ENCODE peak calls at places on chromosome 13, in six cellular contexts. One of them, this sample, is unnamed.

GRCh38 chr13:113455384-113455783 is 2.1 kb upstream of the ADPRHL1 start:
- DNase-seq in RPMI7951: no peak
- DNase-seq in stimulated activated CD4-positive, alpha-beta T cell treated with anti-CD3 and anti-CD28 coated beads, Interleukin-1b, Interleukin-23, amount 100 ng/mL, for 1 hour: no peak
- DNase-seq in foreskin fibroblast: no peak
- DNase-seq in heart left ventricle: no peak
- DNase-seq in HEK293T: no peak
- DNase-seq in this sample: no peak

GRCh38 chr13:24053505-24054251 is 106.8 kb upstream of the SPATA13 start:
- DNase-seq in RPMI7951: peak
- DNase-seq in stimulated activated CD4-positive, alpha-beta T cell treated with anti-CD3 and anti-CD28 coated beads, Interleukin-1b, Interleukin-23, amount 100 ng/mL, for 1 hour: peak
- DNase-seq in foreskin fibroblast: peak
- DNase-seq in heart left ventricle: peak
- DNase-seq in HEK293T: peak
- DNase-seq in this sample: peak

GRCh38 chr13:41547253-41548000 is 90.1 kb downstream of the RGCC start:
- DNase-seq in RPMI7951: peak
- DNase-seq in stimulated activated CD4-positive, alpha-beta T cell treated with anti-CD3 and anti-CD28 coated beads, Interleukin-1b, Interleukin-23, amount 100 ng/mL, for 1 hour: no peak
- DNase-seq in foreskin fibroblast: peak
- DNase-seq in heart left ventricle: peak
- DNase-seq in HEK293T: no peak
- DNase-seq in this sample: no peak

GRCh38 chr13:44437356-44438233 is 64.0 kb downstream of the SERP2 start:
- DNase-seq in RPMI7951: peak
- DNase-seq in stimulated activated CD4-positive, alpha-beta T cell treated with anti-CD3 and anti-CD28 coated beads, Interleukin-1b, Interleukin-23, amount 100 ng/mL, for 1 hour: no peak
- DNase-seq in foreskin fibroblast: peak
- DNase-seq in heart left ventricle: no peak
- DNase-seq in HEK293T: no peak
- DNase-seq in this sample: no peak

GRCh38 chr13:106152047-106152446 is 383.4 kb downstream of the EFNB2 start:
- DNase-seq in RPMI7951: no peak
- DNase-seq in stimulated activated CD4-positive, alpha-beta T cell treated with anti-CD3 and anti-CD28 coated beads, Interleukin-1b, Interleukin-23, amount 100 ng/mL, for 1 hour: no peak
- DNase-seq in foreskin fibroblast: no peak
- DNase-seq in heart left ventricle: no peak
- DNase-seq in HEK293T: no peak
- DNase-seq in this sample: no peak

GRCh38 chr13:66835040-66835628 is 395.0 kb downstream of the PCDH9 start:
- DNase-seq in RPMI7951: no peak
- DNase-seq in stimulated activated CD4-positive, alpha-beta T cell treated with anti-CD3 and anti-CD28 coated beads, Interleukin-1b, Interleukin-23, amount 100 ng/mL, for 1 hour: no peak
- DNase-seq in foreskin fibroblast: no peak
- DNase-seq in heart left ventricle: peak
- DNase-seq in HEK293T: peak
- DNase-seq in this sample: peak

GRCh38 chr13:107886118-107886517 is 329.2 kb downstream of the LIG4 start:
- DNase-seq in RPMI7951: no peak
- DNase-seq in stimulated activated CD4-positive, alpha-beta T cell treated with anti-CD3 and anti-CD28 coated beads, Interleukin-1b, Interleukin-23, amount 100 ng/mL, for 1 hour: no peak
- DNase-seq in foreskin fibroblast: no peak
- DNase-seq in heart left ventricle: no peak
- DNase-seq in HEK293T: no peak
- DNase-seq in this sample: no peak

GRCh38 chr13:106063591-106064308 is 471.7 kb downstream of the EFNB2 start:
- DNase-seq in RPMI7951: peak
- DNase-seq in stimulated activated CD4-positive, alpha-beta T cell treated with anti-CD3 and anti-CD28 coated beads, Interleukin-1b, Interleukin-23, amount 100 ng/mL, for 1 hour: no peak
- DNase-seq in foreskin fibroblast: peak
- DNase-seq in heart left ventricle: no peak
- DNase-seq in HEK293T: no peak
- DNase-seq in this sample: no peak

GRCh38 chr13:110388141-110388943 is 81.3 kb downstream of the COL4A2 start:
- DNase-seq in RPMI7951: peak
- DNase-seq in stimulated activated CD4-positive, alpha-beta T cell treated with anti-CD3 and anti-CD28 coated beads, Interleukin-1b, Interleukin-23, amount 100 ng/mL, for 1 hour: no peak
- DNase-seq in foreskin fibroblast: peak
- DNase-seq in heart left ventricle: peak
- DNase-seq in HEK293T: peak
- DNase-seq in this sample: no peak

GRCh38 chr13:103282571-103283450 is 216.6 kb upstream of the SLC10A2 start:
- DNase-seq in RPMI7951: peak
- DNase-seq in stimulated activated CD4-positive, alpha-beta T cell treated with anti-CD3 and anti-CD28 coated beads, Interleukin-1b, Interleukin-23, amount 100 ng/mL, for 1 hour: no peak
- DNase-seq in foreskin fibroblast: peak
- DNase-seq in heart left ventricle: no peak
- DNase-seq in HEK293T: no peak
- DNase-seq in this sample: no peak

GRCh38 chr13:109165417-109165904 is 536.0 kb downstream of the MYO16 start:
- DNase-seq in RPMI7951: no peak
- DNase-seq in stimulated activated CD4-positive, alpha-beta T cell treated with anti-CD3 and anti-CD28 coated beads, Interleukin-1b, Interleukin-23, amount 100 ng/mL, for 1 hour: no peak
- DNase-seq in foreskin fibroblast: no peak
- DNase-seq in heart left ventricle: no peak
- DNase-seq in HEK293T: no peak
- DNase-seq in this sample: no peak

GRCh38 chr13:94548382-94549240 is 47.3 kb downstream of the TGDS start:
- DNase-seq in RPMI7951: no peak
- DNase-seq in stimulated activated CD4-positive, alpha-beta T cell treated with anti-CD3 and anti-CD28 coated beads, Interleukin-1b, Interleukin-23, amount 100 ng/mL, for 1 hour: peak
- DNase-seq in foreskin fibroblast: peak
- DNase-seq in heart left ventricle: no peak
- DNase-seq in HEK293T: no peak
- DNase-seq in this sample: peak

GRCh38 chr13:51009597-51009996 is 100.0 kb downstream of the RNASEH2B start:
- DNase-seq in RPMI7951: no peak
- DNase-seq in stimulated activated CD4-positive, alpha-beta T cell treated with anti-CD3 and anti-CD28 coated beads, Interleukin-1b, Interleukin-23, amount 100 ng/mL, for 1 hour: no peak
- DNase-seq in foreskin fibroblast: no peak
- DNase-seq in heart left ventricle: no peak
- DNase-seq in HEK293T: no peak
- DNase-seq in this sample: no peak

GRCh38 chr13:106095919-106096318 is 439.5 kb downstream of the EFNB2 start:
- DNase-seq in RPMI7951: no peak
- DNase-seq in stimulated activated CD4-positive, alpha-beta T cell treated with anti-CD3 and anti-CD28 coated beads, Interleukin-1b, Interleukin-23, amount 100 ng/mL, for 1 hour: no peak
- DNase-seq in foreskin fibroblast: no peak
- DNase-seq in heart left ventricle: no peak
- DNase-seq in HEK293T: no peak
- DNase-seq in this sample: no peak

GRCh38 chr13:110850840-110851239 is 64.0 kb downstream of the ANKRD10 start:
- DNase-seq in RPMI7951: no peak
- DNase-seq in stimulated activated CD4-positive, alpha-beta T cell treated with anti-CD3 and anti-CD28 coated beads, Interleukin-1b, Interleukin-23, amount 100 ng/mL, for 1 hour: no peak
- DNase-seq in foreskin fibroblast: no peak
- DNase-seq in heart left ventricle: no peak
- DNase-seq in HEK293T: no peak
- DNase-seq in this sample: no peak

GRCh38 chr13:64928704-64929499 is 2301.2 kb downstream of the PCDH9 start:
- DNase-seq in RPMI7951: peak
- DNase-seq in stimulated activated CD4-positive, alpha-beta T cell treated with anti-CD3 and anti-CD28 coated beads, Interleukin-1b, Interleukin-23, amount 100 ng/mL, for 1 hour: no peak
- DNase-seq in foreskin fibroblast: peak
- DNase-seq in heart left ventricle: no peak
- DNase-seq in HEK293T: no peak
- DNase-seq in this sample: no peak

GRCh38 chr13:60959427-60959826 is 456.2 kb downstream of the PCDH20 start:
- DNase-seq in RPMI7951: no peak
- DNase-seq in stimulated activated CD4-positive, alpha-beta T cell treated with anti-CD3 and anti-CD28 coated beads, Interleukin-1b, Interleukin-23, amount 100 ng/mL, for 1 hour: no peak
- DNase-seq in foreskin fibroblast: no peak
- DNase-seq in heart left ventricle: no peak
- DNase-seq in HEK293T: no peak
- DNase-seq in this sample: no peak

GRCh38 chr13:46778879-46779278 is 18.1 kb downstream of the ESD start:
- DNase-seq in RPMI7951: no peak
- DNase-seq in stimulated activated CD4-positive, alpha-beta T cell treated with anti-CD3 and anti-CD28 coated beads, Interleukin-1b, Interleukin-23, amount 100 ng/mL, for 1 hour: no peak
- DNase-seq in foreskin fibroblast: peak
- DNase-seq in heart left ventricle: no peak
- DNase-seq in HEK293T: no peak
- DNase-seq in this sample: no peak

GRCh38 chr13:110634558-110634957 is 19.2 kb downstream of the NAXD start:
- DNase-seq in RPMI7951: peak
- DNase-seq in stimulated activated CD4-positive, alpha-beta T cell treated with anti-CD3 and anti-CD28 coated beads, Interleukin-1b, Interleukin-23, amount 100 ng/mL, for 1 hour: no peak
- DNase-seq in foreskin fibroblast: no peak
- DNase-seq in heart left ventricle: no peak
- DNase-seq in HEK293T: no peak
- DNase-seq in this sample: no peak